ENCODE peak calls at places on chromosome 15, in nine cellular contexts. N is upper lobe of right lung, R is uterus, F is hepatocyte, E is breast epithelium, T is K562, Z is heart left ventricle, L is tibial artery, Q is body of pancreas. M is an unnamed sample.

GRCh38 chr15:31439328-31439727 is 112.7 kb downstream of the KLF13 start:
- DNase-seq in F (no peak), T (peak; percentile 56), Q (no peak), Z (no peak), L (no peak), N (no peak), R (no peak), E (no peak), M (no peak)

GRCh38 chr15:69668963-69669362 is 216.3 kb downstream of the RPLP1 start:
- DNase-seq in L (no peak), T (no peak), F (no peak), R (no peak), Z (no peak), E (no peak), Q (no peak), N (no peak), M (peak; percentile 17)

GRCh38 chr15:46576611-46577010 is 941.8 kb downstream of the SQOR start:
- DNase-seq in R (no peak), N (no peak), L (no peak), Z (no peak), T (no peak), F (peak; percentile 56), Q (no peak), E (no peak), M (no peak)

GRCh38 chr15:88800026-88800425 is 3.2 kb upstream of the ACAN start:
- DNase-seq in F (no peak), Z (no peak), R (no peak), N (no peak), T (no peak), Q (no peak), E (no peak), L (no peak), M (no peak)

GRCh38 chr15:40291088-40291574 is 8.3 kb upstream of the ANKRD63 start:
- DNase-seq in L (no peak), N (peak; percentile 82), Z (no peak), T (peak; percentile 61), F (peak; percentile 85), Q (peak; percentile 46), R (no peak), E (no peak), M (peak; percentile 58)

GRCh38 chr15:34739346-34739745 is 15.5 kb downstream of the GJD2 start:
- DNase-seq in E (no peak), N (no peak), T (no peak), Z (no peak), R (no peak), F (no peak), Q (no peak), L (no peak), M (no peak)

GRCh38 chr15:30859091-30859874 is 44.4 kb upstream of the FAN1 start:
- DNase-seq in L (no peak), N (no peak), Z (no peak), F (peak; percentile 54), R (no peak), E (no peak), Q (no peak), T (peak; percentile 16), M (no peak)

GRCh38 chr15:32694222-32694983 is 23.4 kb upstream of the GREM1 start:
- DNase-seq in E (no peak), T (no peak), Q (no peak), R (no peak), N (no peak), Z (no peak), L (no peak), F (no peak), M (no peak)

GRCh38 chr15:35519536-35520149 is 26.3 kb downstream of the DPH6 start:
- DNase-seq in F (peak; percentile 63), T (no peak), Q (no peak), R (no peak), E (no peak), N (no peak), Z (no peak), L (no peak), M (peak; percentile 13)

GRCh38 chr15:91133511-91133910 is 33.5 kb downstream of the SV2B start:
- DNase-seq in R (no peak), T (no peak), Q (no peak), L (no peak), N (no peak), E (no peak), F (no peak), Z (no peak), M (no peak)

GRCh38 chr15:94229591-94230365 is 1.6 kb upstream of the MCTP2 start:
- DNase-seq in R (no peak), Q (no peak), Z (no peak), T (no peak), F (no peak), N (no peak), E (no peak), L (no peak), M (no peak)

GRCh38 chr15:94231728-94232086 is 346 bp downstream of the MCTP2 start:
- DNase-seq in Q (no peak), R (no peak), F (no peak), E (no peak), L (peak; percentile 20), Z (no peak), T (no peak), N (no peak), M (no peak)

GRCh38 chr15:94232107-94232506 is 746 bp downstream of the MCTP2 start:
- DNase-seq in F (peak; percentile 15), T (no peak), R (no peak), N (no peak), Q (no peak), E (no peak), L (no peak), Z (no peak), M (no peak)

GRCh38 chr15:94230436-94230885 is 900 bp upstream of the MCTP2 start:
- DNase-seq in E (no peak), F (no peak), Z (no peak), N (no peak), Q (no peak), T (no peak), L (no peak), R (no peak), M (no peak)

DNA sequence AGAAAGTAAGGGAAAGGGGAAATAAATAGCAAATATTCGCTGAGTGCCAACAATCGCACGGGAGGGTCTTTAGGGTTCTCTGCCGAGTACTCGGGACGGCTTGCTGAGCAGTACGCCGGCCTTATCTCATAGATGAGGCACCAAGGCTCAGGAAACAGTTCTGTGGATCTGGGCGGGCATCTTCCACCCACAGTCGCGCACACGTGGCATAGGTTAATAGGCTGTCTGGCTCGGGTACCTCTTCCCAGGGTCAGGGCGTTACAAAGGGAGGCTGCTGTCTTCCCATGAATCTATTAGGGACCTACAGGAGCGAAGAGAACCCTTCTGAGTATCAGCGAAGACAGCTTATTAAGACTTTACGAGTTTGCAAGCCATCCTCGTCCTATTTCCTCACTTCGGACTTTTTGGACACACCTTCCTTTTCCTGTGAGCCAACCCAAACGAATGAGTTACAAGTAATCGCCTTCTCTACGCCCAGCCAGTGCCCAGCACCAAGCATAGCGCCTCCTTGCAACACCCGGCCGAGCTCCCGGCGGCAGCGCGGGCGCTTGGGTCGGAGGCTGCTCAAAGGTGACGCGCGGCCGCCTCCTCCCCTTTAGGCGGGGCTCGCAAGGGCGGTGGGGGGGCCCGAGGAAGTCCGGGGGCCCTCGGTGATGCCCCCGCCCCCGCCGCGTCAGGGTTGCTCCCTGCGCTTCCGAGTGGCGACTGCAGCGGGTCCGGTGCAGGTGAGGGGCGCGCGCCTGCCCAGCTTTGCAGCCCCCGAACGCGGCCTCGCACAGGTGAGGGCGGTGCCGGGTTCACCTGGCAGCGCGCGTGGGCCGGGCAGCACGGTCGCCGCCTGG is at the start of gene MCTP2:
- DNase-seq in N (peak; percentile 96), T (no peak), Q (peak; percentile 91), L (peak; percentile 48), E (peak; percentile 69), F (peak; percentile 93), Z (peak; percentile 88), R (peak; percentile 54), M (peak; percentile 34)
- TF ChIP-seq CTCF in N (no peak), T (no peak), Q (no peak), L (no peak), E (no peak), F (peak; percentile 7), Z (no peak), R (no peak), M (no peak)

GRCh38 chr15:74397239-74398068 is 30.0 kb upstream of the CYP11A1 start:
- DNase-seq in E (no peak), T (no peak), L (no peak), R (no peak), Z (no peak), N (no peak), F (no peak), Q (no peak), M (no peak)

GRCh38 chr15:74399100-74399499 is 31.7 kb upstream of the CYP11A1 start:
- DNase-seq in Z (no peak), R (no peak), N (no peak), Q (no peak), F (no peak), T (no peak), E (no peak), L (no peak), M (no peak)

GRCh38 chr15:74396445-74397238 is 29.2 kb upstream of the CYP11A1 start:
- DNase-seq in R (no peak), E (no peak), F (peak; percentile 70), Z (no peak), L (no peak), N (no peak), Q (no peak), T (no peak), M (no peak)

GRCh38 chr15:74399511-74400312 is 32.3 kb upstream of the CYP11A1 start:
- DNase-seq in N (no peak), Q (no peak), Z (no peak), R (no peak), T (no peak), E (no peak), L (no peak), F (no peak), M (no peak)

DNA sequence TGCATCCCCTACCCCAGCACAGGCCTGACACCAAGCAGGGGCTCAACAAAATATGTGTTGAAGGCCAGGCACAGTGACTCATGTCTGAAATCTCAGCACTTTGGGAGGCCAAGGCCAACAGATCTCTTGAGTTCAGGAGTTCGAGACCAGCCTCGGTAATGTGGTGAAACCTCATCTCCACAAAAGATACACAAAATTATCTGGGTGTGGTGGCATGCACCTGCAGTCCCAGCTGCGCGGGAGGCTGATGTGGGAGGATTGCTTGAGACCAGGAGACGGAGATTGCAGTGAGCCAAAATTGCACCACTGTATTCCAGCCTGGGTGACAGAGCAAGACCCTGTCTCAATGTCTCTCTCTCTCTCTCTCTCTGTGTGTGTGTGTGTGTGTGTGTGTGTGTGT is 30.7 kb upstream of the CYP11A1 start:
- DNase-seq in F (no peak), Q (no peak), T (no peak), N (no peak), L (no peak), Z (no peak), R (no peak), E (no peak), M (no peak)
- H3K4me3 ChIP-seq in F (no peak overlapping the region), Q (no peak overlapping the region), T (no peak overlapping the region), N (no peak overlapping the region), L (no peak overlapping the region), Z (no peak overlapping the region), R (no peak overlapping the region), E (no peak overlapping the region), M (no peak overlapping the region)

GRCh38 chr15:74392902-74393301 is 25.5 kb upstream of the CYP11A1 start:
- DNase-seq in F (no peak), T (no peak), N (no peak), Z (no peak), Q (no peak), R (no peak), L (no peak), E (no peak), M (no peak)
- H3K27ac ChIP-seq in F (no peak overlapping the region), T (no peak overlapping the region), N (no peak overlapping the region), Z (no peak overlapping the region), Q (no peak overlapping the region), R (no peak overlapping the region), L (no peak overlapping the region), E (no peak overlapping the region), M (no peak overlapping the region)

GRCh38 chr15:58758141-58758540 is 8.6 kb upstream of the ADAM10 start:
- DNase-seq in L (no peak), E (no peak), Q (no peak), T (peak; percentile 28), N (no peak), R (no peak), F (no peak), Z (no peak), M (no peak)
- TF ChIP-seq CTCF in L (no peak), E (no peak), Q (peak; percentile 12), T (peak; percentile 37), N (peak; percentile 28), R (no peak), F (peak; percentile 26), Z (peak; percentile 10), M (peak; percentile 54)